ENCODE peak calls at places on chromosomes 11 and 22, in six cellular contexts. C is NCI-H748 treated with DMSO at 0.1 percent for 48 hours; F is iris pigment epithelial cell; J is stimulated activated CD4-positive, alpha-beta T cell treated with anti-CD3 and anti-CD28 coated beads, Interleukin-4, amount 100 ng/mL, for 4 hours; D is NAMALWA; O is GM12891. X is an unnamed sample.

GRCh38 chr11:8033312-8033715 is 46.2 kb downstream of the EIF3F start:
- DNase-seq in C (peak), J (peak), D (peak), F (peak), O (peak), X (peak)

GRCh38 chr22:39234157-39234793 is 10.5 kb downstream of the PDGFB start:
- DNase-seq in D (no peak), O (no peak), C (no peak), J (no peak), F (no peak), X (no peak)

GRCh38 chr11:4704054-4704789 is at the start of gene MMP26:
- DNase-seq in D (peak), F (no peak), O (no peak), J (no peak), C (peak), X (no peak)

GRCh38 chr22:44711236-44711560 is 9.2 kb downstream of the PRR5 start:
- DNase-seq in F (no peak), J (no peak), C (no peak), O (no peak), D (peak), X (no peak)

GRCh38 chr22:20389288-20389687 is 4.7 kb upstream of the ZNF74 start:
- DNase-seq in C (no peak), J (no peak), D (no peak), F (no peak), O (no peak), X (no peak)

GRCh38 chr22:36156515-36157419 is 3.8 kb downstream of the APOL3 start:
- DNase-seq in O (no peak), D (peak), F (peak), J (peak), C (no peak), X (peak)

GRCh38 chr11:116813781-116814471 is 9.2 kb downstream of the APOA4 start:
- DNase-seq in C (no peak), F (no peak), J (no peak), D (no peak), O (no peak), X (no peak)

GRCh38 chr22:39317084-39317755 is 2.2 kb downstream of the RPL3 start:
- DNase-seq in O (no peak), J (no peak), D (peak), C (no peak), F (peak), X (peak)

GRCh38 chr11:111540114-111540920 is at the start of gene LAYN:
- DNase-seq in C (no peak), J (peak), F (peak), O (peak), D (no peak), X (no peak)

GRCh38 chr11:11420512-11420911 is 67.5 kb upstream of the CSNK2A3 start:
- DNase-seq in O (no peak), F (no peak), D (no peak), J (no peak), C (no peak), X (no peak)

GRCh38 chr22:45896153-45896951 is 80.6 kb downstream of the WNT7B start:
- DNase-seq in D (no peak), C (no peak), O (no peak), J (no peak), F (no peak), X (no peak)

GRCh38 chr11:116948375-116948774 is 111.0 kb upstream of the APOA1 start:
- DNase-seq in F (peak), J (no peak), D (no peak), O (no peak), C (no peak), X (no peak)

GRCh38 chr11:86134580-86135318 is 65.9 kb upstream of the PICALM start:
- DNase-seq in C (no peak), J (no peak), O (no peak), D (no peak), F (no peak), X (no peak)

GRCh38 chr11:116851631-116852030 is 14.2 kb upstream of the APOA1 start:
- DNase-seq in C (no peak), O (no peak), F (no peak), J (peak), D (no peak), X (no peak)

GRCh38 chr11:2750601-2751522 is 51.1 kb upstream of the KCNQ1OT1 start:
- DNase-seq in F (peak), D (no peak), C (peak), O (no peak), J (no peak), X (no peak)

GRCh38 chr11:120096756-120097191 is 41.1 kb downstream of the TRIM29 start:
- DNase-seq in F (no peak), J (no peak), C (no peak), D (no peak), O (no peak), X (no peak)

GRCh38 chr11:95412074-95412473 is 181.1 kb upstream of the SESN3 start:
- DNase-seq in O (no peak), D (no peak), C (no peak), J (no peak), F (no peak), X (no peak)

GRCh38 chr11:57219021-57219627 is 17.9 kb downstream of the APLNR start:
- DNase-seq in O (no peak), C (no peak), J (no peak), F (peak), D (no peak), X (no peak)

GRCh38 chr11:70466596-70466995 is 68.3 kb downstream of the CTTN start:
- DNase-seq in J (no peak), F (no peak), O (no peak), D (no peak), C (no peak), X (no peak)

GRCh38 chr22:49538006-49538405 is 289.7 kb downstream of the BRD1 start:
- DNase-seq in C (no peak), F (no peak), O (no peak), D (no peak), J (no peak), X (no peak)

GRCh38 chr22:37488337-37489135 is 2.4 kb upstream of the MFNG start:
- DNase-seq in D (no peak), F (no peak), C (no peak), O (no peak), J (no peak), X (no peak)

GRCh38 chr11:18384157-18384641 is 10.2 kb upstream of the LDHA start:
- DNase-seq in F (peak), O (no peak), J (no peak), D (no peak), C (no peak), X (peak)

GRCh38 chr22:41813726-41814410 is 13.4 kb downstream of the CCDC134 start:
- DNase-seq in J (no peak), O (no peak), F (no peak), C (no peak), D (no peak), X (no peak)

X was measured in OCI-LY7.